ENCODE peak calls at places on chromosomes 3 and 15, in four cellular contexts. One of them, this sample, is unnamed.

GRCh38 chr3:163018664-163019063 is 1522.1 kb downstream of the OTOL1 start:
- DNase-seq in transverse colon: no peak
- DNase-seq in OCI-LY7: no peak
- DNase-seq in retina: no peak
- DNase-seq in this sample: no peak

GRCh38 chr3:132006605-132007204 is 28.1 kb downstream of the CPNE4 start:
- DNase-seq in transverse colon: peak
- DNase-seq in OCI-LY7: peak
- DNase-seq in retina: no peak
- DNase-seq in this sample: no peak

GRCh38 chr3:23283625-23284024 is 80.5 kb downstream of the UBE2E2 start:
- DNase-seq in transverse colon: no peak
- DNase-seq in OCI-LY7: no peak
- DNase-seq in retina: no peak
- DNase-seq in this sample: no peak

GRCh38 chr3:64932016-64932518 is 244.3 kb upstream of the ADAMTS9 start:
- DNase-seq in transverse colon: no peak
- DNase-seq in OCI-LY7: no peak
- DNase-seq in retina: no peak
- DNase-seq in this sample: no peak

GRCh38 chr3:60588806-60589205 is 662.4 kb downstream of the FHIT start:
- DNase-seq in transverse colon: no peak
- DNase-seq in OCI-LY7: no peak
- DNase-seq in retina: no peak
- DNase-seq in this sample: no peak

GRCh38 chr3:11080492-11080891 is 73.8 kb upstream of the HRH1 start:
- DNase-seq in transverse colon: no peak
- DNase-seq in OCI-LY7: no peak
- DNase-seq in retina: no peak
- DNase-seq in this sample: no peak

GRCh38 chr15:94526071-94526689 is 294.8 kb downstream of the MCTP2 start:
- DNase-seq in transverse colon: no peak
- DNase-seq in OCI-LY7: peak
- DNase-seq in retina: no peak
- DNase-seq in this sample: peak

GRCh38 chr15:40959331-40960141 is 6.3 kb downstream of the CHAC1 start:
- DNase-seq in transverse colon: no peak
- DNase-seq in OCI-LY7: no peak
- DNase-seq in retina: no peak
- DNase-seq in this sample: no peak

GRCh38 chr3:149765762-149766334 is 13.6 kb upstream of the COMMD2 start:
- DNase-seq in transverse colon: no peak
- DNase-seq in OCI-LY7: peak
- DNase-seq in retina: no peak
- DNase-seq in this sample: no peak

GRCh38 chr3:155919728-155920127 is 49.3 kb downstream of the GMPS start:
- DNase-seq in transverse colon: no peak
- DNase-seq in OCI-LY7: no peak
- DNase-seq in retina: no peak
- DNase-seq in this sample: no peak

GRCh38 chr3:189718215-189718614 is 87.0 kb downstream of the TP63 start:
- DNase-seq in transverse colon: no peak
- DNase-seq in OCI-LY7: no peak
- DNase-seq in retina: no peak
- DNase-seq in this sample: no peak

GRCh38 chr15:73630030-73630429 is 3.2 kb downstream of the NPTN start:
- DNase-seq in transverse colon: no peak
- DNase-seq in OCI-LY7: no peak
- DNase-seq in retina: peak
- DNase-seq in this sample: no peak